ENCODE peak calls at places on chromosome 9, in nine cellular contexts. One of them, this sample, is unnamed.

GRCh38 chr9:90956026-90956810 is 154.6 kb downstream of the SYK start:
- DNase-seq in AG08396: peak
- DNase-seq in CD4-positive, alpha-beta T cell: no peak
- DNase-seq in stimulated activated CD8-positive, alpha-beta memory T cell treated with anti-CD3 and anti-CD28 coated beads, Interleukin-4, amount 100 ng/mL, for 4 hours: no peak
- DNase-seq in activated naive CD4-positive, alpha-beta T cell treated with anti-CD3 and anti-CD28 coated beads for 36 hours: no peak
- DNase-seq in adipocyte: peak
- DNase-seq in A549: no peak
- DNase-seq in ELR: peak
- DNase-seq in NCI-H2171 treated with DMSO at 0.1 percent for 48 hours: no peak
- DNase-seq in this sample: no peak

GRCh38 chr9:15469406-15469805 is 41.4 kb downstream of the PSIP1 start:
- DNase-seq in AG08396: no peak
- DNase-seq in CD4-positive, alpha-beta T cell: no peak
- DNase-seq in stimulated activated CD8-positive, alpha-beta memory T cell treated with anti-CD3 and anti-CD28 coated beads, Interleukin-4, amount 100 ng/mL, for 4 hours: no peak
- DNase-seq in activated naive CD4-positive, alpha-beta T cell treated with anti-CD3 and anti-CD28 coated beads for 36 hours: no peak
- DNase-seq in adipocyte: no peak
- DNase-seq in A549: no peak
- DNase-seq in ELR: no peak
- DNase-seq in NCI-H2171 treated with DMSO at 0.1 percent for 48 hours: peak
- DNase-seq in this sample: no peak

GRCh38 chr9:99134893-99135341 is 30.0 kb downstream of the TGFBR1 start:
- DNase-seq in AG08396: peak
- DNase-seq in CD4-positive, alpha-beta T cell: no peak
- DNase-seq in stimulated activated CD8-positive, alpha-beta memory T cell treated with anti-CD3 and anti-CD28 coated beads, Interleukin-4, amount 100 ng/mL, for 4 hours: no peak
- DNase-seq in activated naive CD4-positive, alpha-beta T cell treated with anti-CD3 and anti-CD28 coated beads for 36 hours: peak
- DNase-seq in adipocyte: peak
- DNase-seq in A549: no peak
- DNase-seq in ELR: peak
- DNase-seq in NCI-H2171 treated with DMSO at 0.1 percent for 48 hours: peak
- DNase-seq in this sample: peak

GRCh38 chr9:110446171-110446570 is 108.5 kb upstream of the TXNDC8 start:
- DNase-seq in AG08396: no peak
- DNase-seq in CD4-positive, alpha-beta T cell: no peak
- DNase-seq in stimulated activated CD8-positive, alpha-beta memory T cell treated with anti-CD3 and anti-CD28 coated beads, Interleukin-4, amount 100 ng/mL, for 4 hours: no peak
- DNase-seq in activated naive CD4-positive, alpha-beta T cell treated with anti-CD3 and anti-CD28 coated beads for 36 hours: no peak
- DNase-seq in adipocyte: no peak
- DNase-seq in A549: no peak
- DNase-seq in ELR: peak
- DNase-seq in NCI-H2171 treated with DMSO at 0.1 percent for 48 hours: no peak
- DNase-seq in this sample: no peak

GRCh38 chr9:73166453-73166852 is 14.8 kb downstream of the ANXA1 start:
- DNase-seq in AG08396: no peak
- DNase-seq in CD4-positive, alpha-beta T cell: no peak
- DNase-seq in stimulated activated CD8-positive, alpha-beta memory T cell treated with anti-CD3 and anti-CD28 coated beads, Interleukin-4, amount 100 ng/mL, for 4 hours: no peak
- DNase-seq in activated naive CD4-positive, alpha-beta T cell treated with anti-CD3 and anti-CD28 coated beads for 36 hours: no peak
- DNase-seq in adipocyte: peak
- DNase-seq in A549: no peak
- DNase-seq in ELR: no peak
- DNase-seq in NCI-H2171 treated with DMSO at 0.1 percent for 48 hours: no peak
- DNase-seq in this sample: no peak

GRCh38 chr9:121692606-121693505 is 41.4 kb downstream of the DAB2IP start:
- DNase-seq in AG08396: peak
- DNase-seq in CD4-positive, alpha-beta T cell: no peak
- DNase-seq in stimulated activated CD8-positive, alpha-beta memory T cell treated with anti-CD3 and anti-CD28 coated beads, Interleukin-4, amount 100 ng/mL, for 4 hours: no peak
- DNase-seq in activated naive CD4-positive, alpha-beta T cell treated with anti-CD3 and anti-CD28 coated beads for 36 hours: no peak
- DNase-seq in adipocyte: peak
- DNase-seq in A549: peak
- DNase-seq in ELR: peak
- DNase-seq in NCI-H2171 treated with DMSO at 0.1 percent for 48 hours: no peak
- DNase-seq in this sample: no peak

GRCh38 chr9:124765439-124765835 is 5.7 kb downstream of the NR6A1 start:
- DNase-seq in AG08396: no peak
- DNase-seq in CD4-positive, alpha-beta T cell: no peak
- DNase-seq in stimulated activated CD8-positive, alpha-beta memory T cell treated with anti-CD3 and anti-CD28 coated beads, Interleukin-4, amount 100 ng/mL, for 4 hours: no peak
- DNase-seq in activated naive CD4-positive, alpha-beta T cell treated with anti-CD3 and anti-CD28 coated beads for 36 hours: no peak
- DNase-seq in adipocyte: no peak
- DNase-seq in A549: no peak
- DNase-seq in ELR: no peak
- DNase-seq in NCI-H2171 treated with DMSO at 0.1 percent for 48 hours: peak
- DNase-seq in this sample: no peak

GRCh38 chr9:16670791-16671190 is 199.7 kb downstream of the BNC2 start:
- DNase-seq in AG08396: no peak
- DNase-seq in CD4-positive, alpha-beta T cell: no peak
- DNase-seq in stimulated activated CD8-positive, alpha-beta memory T cell treated with anti-CD3 and anti-CD28 coated beads, Interleukin-4, amount 100 ng/mL, for 4 hours: no peak
- DNase-seq in activated naive CD4-positive, alpha-beta T cell treated with anti-CD3 and anti-CD28 coated beads for 36 hours: no peak
- DNase-seq in adipocyte: no peak
- DNase-seq in A549: no peak
- DNase-seq in ELR: no peak
- DNase-seq in NCI-H2171 treated with DMSO at 0.1 percent for 48 hours: peak
- DNase-seq in this sample: no peak

GRCh38 chr9:38392235-38393127 is at the start of gene ALDH1B1:
- DNase-seq in AG08396: peak
- DNase-seq in CD4-positive, alpha-beta T cell: peak
- DNase-seq in stimulated activated CD8-positive, alpha-beta memory T cell treated with anti-CD3 and anti-CD28 coated beads, Interleukin-4, amount 100 ng/mL, for 4 hours: peak
- DNase-seq in activated naive CD4-positive, alpha-beta T cell treated with anti-CD3 and anti-CD28 coated beads for 36 hours: peak
- DNase-seq in adipocyte: peak
- DNase-seq in A549: peak
- DNase-seq in ELR: peak
- DNase-seq in NCI-H2171 treated with DMSO at 0.1 percent for 48 hours: peak
- DNase-seq in this sample: no peak

GRCh38 chr9:128231638-128232568 is 28.7 kb downstream of the DNM1 start:
- DNase-seq in AG08396: no peak
- DNase-seq in CD4-positive, alpha-beta T cell: no peak
- DNase-seq in stimulated activated CD8-positive, alpha-beta memory T cell treated with anti-CD3 and anti-CD28 coated beads, Interleukin-4, amount 100 ng/mL, for 4 hours: no peak
- DNase-seq in activated naive CD4-positive, alpha-beta T cell treated with anti-CD3 and anti-CD28 coated beads for 36 hours: no peak
- DNase-seq in adipocyte: no peak
- DNase-seq in A549: no peak
- DNase-seq in ELR: no peak
- DNase-seq in NCI-H2171 treated with DMSO at 0.1 percent for 48 hours: no peak
- DNase-seq in this sample: no peak

GRCh38 chr9:133761641-133762248 is 23.6 kb upstream of the SARDH start:
- DNase-seq in AG08396: no peak
- DNase-seq in CD4-positive, alpha-beta T cell: no peak
- DNase-seq in stimulated activated CD8-positive, alpha-beta memory T cell treated with anti-CD3 and anti-CD28 coated beads, Interleukin-4, amount 100 ng/mL, for 4 hours: no peak
- DNase-seq in activated naive CD4-positive, alpha-beta T cell treated with anti-CD3 and anti-CD28 coated beads for 36 hours: peak
- DNase-seq in adipocyte: no peak
- DNase-seq in A549: no peak
- DNase-seq in ELR: no peak
- DNase-seq in NCI-H2171 treated with DMSO at 0.1 percent for 48 hours: no peak
- DNase-seq in this sample: no peak

GRCh38 chr9:100667448-100667847 is 89.6 kb downstream of the CAVIN4 start:
- DNase-seq in AG08396: no peak
- DNase-seq in CD4-positive, alpha-beta T cell: no peak
- DNase-seq in stimulated activated CD8-positive, alpha-beta memory T cell treated with anti-CD3 and anti-CD28 coated beads, Interleukin-4, amount 100 ng/mL, for 4 hours: no peak
- DNase-seq in activated naive CD4-positive, alpha-beta T cell treated with anti-CD3 and anti-CD28 coated beads for 36 hours: no peak
- DNase-seq in adipocyte: no peak
- DNase-seq in A549: no peak
- DNase-seq in ELR: no peak
- DNase-seq in NCI-H2171 treated with DMSO at 0.1 percent for 48 hours: no peak
- DNase-seq in this sample: no peak

GRCh38 chr9:135544981-135545635 is 818 bp upstream of the OBP2A start:
- DNase-seq in AG08396: no peak
- DNase-seq in CD4-positive, alpha-beta T cell: no peak
- DNase-seq in stimulated activated CD8-positive, alpha-beta memory T cell treated with anti-CD3 and anti-CD28 coated beads, Interleukin-4, amount 100 ng/mL, for 4 hours: no peak
- DNase-seq in activated naive CD4-positive, alpha-beta T cell treated with anti-CD3 and anti-CD28 coated beads for 36 hours: no peak
- DNase-seq in adipocyte: no peak
- DNase-seq in A549: no peak
- DNase-seq in ELR: no peak
- DNase-seq in NCI-H2171 treated with DMSO at 0.1 percent for 48 hours: no peak
- DNase-seq in this sample: no peak

GRCh38 chr9:123225374-123225813 is 43.0 kb downstream of the STRBP start:
- DNase-seq in AG08396: peak
- DNase-seq in CD4-positive, alpha-beta T cell: peak
- DNase-seq in stimulated activated CD8-positive, alpha-beta memory T cell treated with anti-CD3 and anti-CD28 coated beads, Interleukin-4, amount 100 ng/mL, for 4 hours: peak
- DNase-seq in activated naive CD4-positive, alpha-beta T cell treated with anti-CD3 and anti-CD28 coated beads for 36 hours: peak
- DNase-seq in adipocyte: peak
- DNase-seq in A549: peak
- DNase-seq in ELR: peak
- DNase-seq in NCI-H2171 treated with DMSO at 0.1 percent for 48 hours: no peak
- DNase-seq in this sample: no peak

GRCh38 chr9:134284273-134284672 is 42.0 kb upstream of the RXRA start:
- DNase-seq in AG08396: no peak
- DNase-seq in CD4-positive, alpha-beta T cell: no peak
- DNase-seq in stimulated activated CD8-positive, alpha-beta memory T cell treated with anti-CD3 and anti-CD28 coated beads, Interleukin-4, amount 100 ng/mL, for 4 hours: no peak
- DNase-seq in activated naive CD4-positive, alpha-beta T cell treated with anti-CD3 and anti-CD28 coated beads for 36 hours: no peak
- DNase-seq in adipocyte: no peak
- DNase-seq in A549: no peak
- DNase-seq in ELR: no peak
- DNase-seq in NCI-H2171 treated with DMSO at 0.1 percent for 48 hours: no peak
- DNase-seq in this sample: no peak

GRCh38 chr9:133539434-133539833 is 4.9 kb downstream of the ADAMTSL2 start:
- DNase-seq in AG08396: no peak
- DNase-seq in CD4-positive, alpha-beta T cell: no peak
- DNase-seq in stimulated activated CD8-positive, alpha-beta memory T cell treated with anti-CD3 and anti-CD28 coated beads, Interleukin-4, amount 100 ng/mL, for 4 hours: no peak
- DNase-seq in activated naive CD4-positive, alpha-beta T cell treated with anti-CD3 and anti-CD28 coated beads for 36 hours: no peak
- DNase-seq in adipocyte: no peak
- DNase-seq in A549: no peak
- DNase-seq in ELR: no peak
- DNase-seq in NCI-H2171 treated with DMSO at 0.1 percent for 48 hours: no peak
- DNase-seq in this sample: no peak

GRCh38 chr9:121815084-121815483 is 163.7 kb downstream of the DAB2IP start:
- DNase-seq in AG08396: no peak
- DNase-seq in CD4-positive, alpha-beta T cell: no peak
- DNase-seq in stimulated activated CD8-positive, alpha-beta memory T cell treated with anti-CD3 and anti-CD28 coated beads, Interleukin-4, amount 100 ng/mL, for 4 hours: no peak
- DNase-seq in activated naive CD4-positive, alpha-beta T cell treated with anti-CD3 and anti-CD28 coated beads for 36 hours: no peak
- DNase-seq in adipocyte: no peak
- DNase-seq in A549: no peak
- DNase-seq in ELR: no peak
- DNase-seq in NCI-H2171 treated with DMSO at 0.1 percent for 48 hours: no peak
- DNase-seq in this sample: no peak

GRCh38 chr9:137989999-137990715 is 112.6 kb downstream of the CACNA1B start:
- DNase-seq in AG08396: no peak
- DNase-seq in CD4-positive, alpha-beta T cell: no peak
- DNase-seq in stimulated activated CD8-positive, alpha-beta memory T cell treated with anti-CD3 and anti-CD28 coated beads, Interleukin-4, amount 100 ng/mL, for 4 hours: no peak
- DNase-seq in activated naive CD4-positive, alpha-beta T cell treated with anti-CD3 and anti-CD28 coated beads for 36 hours: no peak
- DNase-seq in adipocyte: no peak
- DNase-seq in A549: no peak
- DNase-seq in ELR: no peak
- DNase-seq in NCI-H2171 treated with DMSO at 0.1 percent for 48 hours: no peak
- DNase-seq in this sample: no peak

GRCh38 chr9:92242115-92242778 is 51.2 kb downstream of the IARS1 start:
- DNase-seq in AG08396: peak
- DNase-seq in CD4-positive, alpha-beta T cell: no peak
- DNase-seq in stimulated activated CD8-positive, alpha-beta memory T cell treated with anti-CD3 and anti-CD28 coated beads, Interleukin-4, amount 100 ng/mL, for 4 hours: no peak
- DNase-seq in activated naive CD4-positive, alpha-beta T cell treated with anti-CD3 and anti-CD28 coated beads for 36 hours: no peak
- DNase-seq in adipocyte: peak
- DNase-seq in A549: peak
- DNase-seq in ELR: peak
- DNase-seq in NCI-H2171 treated with DMSO at 0.1 percent for 48 hours: no peak
- DNase-seq in this sample: no peak

GRCh38 chr9:977361-978116 is 1.1 kb downstream of the DMRT3 start:
- DNase-seq in AG08396: no peak
- DNase-seq in CD4-positive, alpha-beta T cell: no peak
- DNase-seq in stimulated activated CD8-positive, alpha-beta memory T cell treated with anti-CD3 and anti-CD28 coated beads, Interleukin-4, amount 100 ng/mL, for 4 hours: no peak
- DNase-seq in activated naive CD4-positive, alpha-beta T cell treated with anti-CD3 and anti-CD28 coated beads for 36 hours: no peak
- DNase-seq in adipocyte: no peak
- DNase-seq in A549: no peak
- DNase-seq in ELR: no peak
- DNase-seq in NCI-H2171 treated with DMSO at 0.1 percent for 48 hours: no peak
- DNase-seq in this sample: no peak

GRCh38 chr9:125183561-125183960 is 6.0 kb downstream of the PPP6C start:
- DNase-seq in AG08396: no peak
- DNase-seq in CD4-positive, alpha-beta T cell: no peak
- DNase-seq in stimulated activated CD8-positive, alpha-beta memory T cell treated with anti-CD3 and anti-CD28 coated beads, Interleukin-4, amount 100 ng/mL, for 4 hours: no peak
- DNase-seq in activated naive CD4-positive, alpha-beta T cell treated with anti-CD3 and anti-CD28 coated beads for 36 hours: no peak
- DNase-seq in adipocyte: no peak
- DNase-seq in A549: no peak
- DNase-seq in ELR: no peak
- DNase-seq in NCI-H2171 treated with DMSO at 0.1 percent for 48 hours: no peak
- DNase-seq in this sample: no peak

GRCh38 chr9:84397822-84398221 is 57.3 kb upstream of the SLC28A3 start:
- DNase-seq in AG08396: peak
- DNase-seq in CD4-positive, alpha-beta T cell: no peak
- DNase-seq in stimulated activated CD8-positive, alpha-beta memory T cell treated with anti-CD3 and anti-CD28 coated beads, Interleukin-4, amount 100 ng/mL, for 4 hours: no peak
- DNase-seq in activated naive CD4-positive, alpha-beta T cell treated with anti-CD3 and anti-CD28 coated beads for 36 hours: no peak
- DNase-seq in adipocyte: peak
- DNase-seq in A549: no peak
- DNase-seq in ELR: peak
- DNase-seq in NCI-H2171 treated with DMSO at 0.1 percent for 48 hours: no peak
- DNase-seq in this sample: no peak

GRCh38 chr9:76353280-76353679 is 40.9 kb downstream of the RFK start:
- DNase-seq in AG08396: no peak
- DNase-seq in CD4-positive, alpha-beta T cell: no peak
- DNase-seq in stimulated activated CD8-positive, alpha-beta memory T cell treated with anti-CD3 and anti-CD28 coated beads, Interleukin-4, amount 100 ng/mL, for 4 hours: no peak
- DNase-seq in activated naive CD4-positive, alpha-beta T cell treated with anti-CD3 and anti-CD28 coated beads for 36 hours: no peak
- DNase-seq in adipocyte: no peak
- DNase-seq in A549: no peak
- DNase-seq in ELR: peak
- DNase-seq in NCI-H2171 treated with DMSO at 0.1 percent for 48 hours: no peak
- DNase-seq in this sample: no peak